ENCODE peak calls at places on chromosomes 16 and 17, in four cellular contexts. B is GM13977, L is tibial artery, G is H9. P is an unnamed sample.

GRCh38 chr16:89829630-89830437 is 1.6 kb downstream of the SPIRE2 start:
- DNase-seq in B (no peak), L (no peak), G (no peak), P (no peak)

GRCh38 chr17:13704333-13704732 is 102.6 kb upstream of the HS3ST3A1 start:
- DNase-seq in B (no peak), L (no peak), G (no peak), P (no peak)

GRCh38 chr17:64032081-64032480 is 11.6 kb upstream of the ICAM2 start:
- DNase-seq in B (no peak), L (no peak), G (peak), P (no peak)

GRCh38 chr16:8623634-8624033 is 2.1 kb downstream of the METTL22 start:
- DNase-seq in B (no peak), L (no peak), G (no peak), P (no peak)

GRCh38 chr16:24930440-24930839 is 84.7 kb downstream of the SLC5A11 start:
- DNase-seq in B (no peak), L (no peak), G (no peak), P (no peak)

GRCh38 chr16:5328546-5328945 is 231.0 kb upstream of the EEF2KMT start:
- DNase-seq in B (no peak), L (no peak), G (no peak), P (no peak)

GRCh38 chr16:68800257-68800875 is 43.0 kb upstream of the TANGO6 start:
- DNase-seq in B (peak), L (no peak), G (peak), P (peak)

GRCh38 chr17:72467841-72468653 is 347.2 kb downstream of the SOX9 start:
- DNase-seq in B (no peak), L (peak), G (peak), P (no peak)

GRCh38 chr17:18921912-18922451 is 30.0 kb upstream of the SLC5A10 start:
- DNase-seq in B (peak), L (no peak), G (no peak), P (peak)

GRCh38 chr16:24685539-24686432 is 43.7 kb upstream of the TNRC6A start:
- DNase-seq in B (no peak), L (peak), G (peak), P (no peak)

GRCh38 chr17:62591323-62591722 is 36.1 kb upstream of the MRC2 start:
- DNase-seq in B (no peak), L (no peak), G (no peak), P (no peak)

GRCh38 chr17:8905256-8905778 is 37.8 kb upstream of the PIK3R6 start:
- DNase-seq in B (no peak), L (no peak), G (no peak), P (no peak)

GRCh38 chr17:41666336-41666680 is 22.4 kb upstream of the EIF1 start:
- DNase-seq in B (peak), L (no peak), G (no peak), P (peak)

GRCh38 chr16:57364143-57364542 is 5.6 kb downstream of the CCL22 start:
- DNase-seq in B (no peak), L (no peak), G (no peak), P (no peak)

GRCh38 chr16:68764866-68765265 is 27.8 kb downstream of the CDH1 start:
- DNase-seq in B (peak), L (no peak), G (no peak), P (no peak)

GRCh38 chr17:32103476-32104113 is 38.7 kb upstream of the RHOT1 start:
- DNase-seq in B (no peak), L (no peak), G (no peak), P (no peak)

GRCh38 chr17:80283116-80283852 is 22.6 kb downstream of the RNF213 start:
- DNase-seq in B (no peak), L (no peak), G (no peak), P (no peak)

GRCh38 chr16:78353610-78354009 is 254.2 kb downstream of the WWOX start:
- DNase-seq in B (no peak), L (no peak), G (no peak), P (no peak)

GRCh38 chr16:21710938-21711337 is 47.2 kb downstream of the OTOA start:
- DNase-seq in B (no peak), L (no peak), G (no peak), P (no peak)

GRCh38 chr16:53530046-53530445 is 27.0 kb upstream of the AKTIP start:
- DNase-seq in B (no peak), L (no peak), G (no peak), P (no peak)

GRCh38 chr16:51129105-51129504 is 22.0 kb downstream of the SALL1 start:
- DNase-seq in B (no peak), L (no peak), G (no peak), P (no peak)

GRCh38 chr17:76540381-76541300 is 797 bp downstream of the PRCD start:
- DNase-seq in B (peak), L (peak), G (peak), P (peak)

GRCh38 chr16:7513429-7513828 is 180.8 kb downstream of the RBFOX1 start:
- DNase-seq in B (no peak), L (no peak), G (peak), P (no peak)

GRCh38 chr16:17026600-17027242 is 444.0 kb downstream of the XYLT1 start:
- DNase-seq in B (peak), L (no peak), G (no peak), P (peak)

GRCh38 chr17:29726721-29727252 is 104.1 kb upstream of the CORO6 start:
- DNase-seq in B (no peak), L (no peak), G (no peak), P (no peak)

GRCh38 chr17:14203392-14203791 is 33.3 kb downstream of the CDRT15 start:
- DNase-seq in B (no peak), L (no peak), G (no peak), P (no peak)

GRCh38 chr17:75250009-75250471 is 11.4 kb downstream of the GGA3 start:
- DNase-seq in B (peak), L (no peak), G (no peak), P (peak)

GRCh38 chr17:13725286-13725990 is 123.7 kb upstream of the HS3ST3A1 start:
- DNase-seq in B (no peak), L (no peak), G (no peak), P (no peak)

GRCh38 chr16:74740795-74741304 is 33.8 kb downstream of the FA2H start:
- DNase-seq in B (no peak), L (no peak), G (no peak), P (no peak)

GRCh38 chr17:17691468-17692263 is 10.4 kb downstream of the RAI1 start:
- DNase-seq in B (peak), L (no peak), G (no peak), P (peak)

GRCh38 chr17:17693955-17694228 is 12.6 kb downstream of the RAI1 start:
- DNase-seq in B (no peak), L (no peak), G (peak), P (no peak)

GRCh38 chr17:17693253-17693954 is 12.1 kb downstream of the RAI1 start:
- DNase-seq in B (no peak), L (peak), G (peak), P (no peak)

GRCh38 chr17:17694229-17695081 is 13.2 kb downstream of the RAI1 start:
- DNase-seq in B (peak), L (peak), G (peak), P (peak)

DNA sequence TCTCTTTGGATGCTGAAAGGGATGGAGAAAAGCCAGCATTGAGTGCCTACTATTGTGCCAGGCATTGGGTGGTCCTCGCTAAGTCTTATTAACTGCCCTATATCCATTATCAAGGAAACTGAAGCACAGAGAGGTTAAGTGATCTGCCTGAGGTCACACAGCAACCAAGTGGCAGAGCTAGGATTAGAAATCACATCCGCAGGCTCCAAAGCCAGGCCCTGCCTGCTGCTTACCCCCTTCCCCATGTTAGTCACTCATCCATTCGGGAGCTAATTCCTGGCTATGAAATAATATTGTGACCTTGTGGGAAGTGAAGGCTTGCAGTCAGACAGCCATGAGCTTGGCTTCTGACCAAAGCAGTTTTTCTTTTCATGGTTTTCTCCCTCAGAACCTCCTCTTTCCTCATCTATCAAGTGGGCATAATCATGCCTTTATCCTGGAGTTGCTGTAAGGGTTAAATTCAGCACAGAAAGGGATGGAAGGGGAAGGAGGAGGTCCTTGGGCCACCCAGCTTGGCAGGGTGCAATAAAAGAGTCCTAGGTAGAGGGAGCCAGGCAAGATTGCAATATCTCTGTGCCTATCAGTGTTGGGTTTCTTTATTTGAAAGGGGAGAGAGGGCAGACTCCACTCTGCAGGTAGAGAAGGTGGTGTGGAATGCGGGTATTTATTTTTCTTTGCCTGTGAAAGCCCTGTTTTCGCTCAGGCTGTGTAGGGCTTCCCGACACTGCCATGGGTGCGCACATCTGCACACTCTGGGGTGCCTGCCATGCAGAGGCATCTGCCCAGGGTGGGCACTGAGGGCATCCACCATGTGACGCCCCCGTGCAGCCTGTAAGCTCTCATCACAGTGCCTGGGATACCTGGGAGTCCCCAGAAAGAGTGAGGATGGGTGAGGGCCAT is 11.3 kb downstream of the RAI1 start:
- DNase-seq in B (no peak), L (no peak), G (no peak), P (no peak)
- TF ChIP-seq CTCF in B (no peak), L (no peak), G (no peak), P (no peak)

GRCh38 chr16:58843675-58844074 is 109.6 kb upstream of the GOT2 start:
- DNase-seq in B (peak), L (no peak), G (no peak), P (peak)
- TF ChIP-seq CTCF in B (peak), L (no peak), G (peak), P (peak)

GRCh38 chr17:44565866-44566443 is 8.7 kb downstream of the FZD2 start:
- DNase-seq in B (no peak), L (no peak), G (peak), P (no peak)
- TF ChIP-seq CTCF in B (peak), L (no peak), G (peak), P (no peak)

GRCh38 chr16:62256406-62256805 is 220.2 kb upstream of the CDH8 start:
- DNase-seq in B (no peak), L (no peak), G (no peak), P (no peak)

GRCh38 chr16:62249069-62249468 is 212.8 kb upstream of the CDH8 start:
- DNase-seq in B (no peak), L (no peak), G (no peak), P (no peak)

GRCh38 chr16:62254847-62255246 is 218.6 kb upstream of the CDH8 start:
- DNase-seq in B (no peak), L (no peak), G (no peak), P (no peak)

DNA sequence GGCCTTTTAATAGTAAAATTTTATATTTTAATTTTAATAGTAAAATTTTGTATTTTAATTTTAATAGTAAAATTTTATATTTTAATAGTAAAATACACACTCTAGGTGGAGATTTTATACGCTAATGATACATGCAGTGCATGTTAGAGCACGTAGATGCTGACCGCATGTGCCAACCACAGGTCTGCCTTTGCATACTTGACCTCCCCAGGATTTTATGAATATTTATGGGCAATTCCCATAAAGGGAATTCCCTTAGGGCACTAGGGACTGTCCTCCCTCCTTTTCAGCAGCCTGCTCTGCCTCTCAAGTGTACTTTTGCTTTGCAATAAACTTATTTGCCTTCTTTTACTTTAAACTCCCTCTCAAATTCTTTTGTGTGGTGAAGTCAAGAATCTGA is 217.7 kb upstream of the CDH8 start:
- DNase-seq in B (no peak), L (no peak), G (no peak), P (no peak)
- TF ChIP-seq CTCF in B (no peak), L (no peak), G (no peak), P (no peak)

DNA sequence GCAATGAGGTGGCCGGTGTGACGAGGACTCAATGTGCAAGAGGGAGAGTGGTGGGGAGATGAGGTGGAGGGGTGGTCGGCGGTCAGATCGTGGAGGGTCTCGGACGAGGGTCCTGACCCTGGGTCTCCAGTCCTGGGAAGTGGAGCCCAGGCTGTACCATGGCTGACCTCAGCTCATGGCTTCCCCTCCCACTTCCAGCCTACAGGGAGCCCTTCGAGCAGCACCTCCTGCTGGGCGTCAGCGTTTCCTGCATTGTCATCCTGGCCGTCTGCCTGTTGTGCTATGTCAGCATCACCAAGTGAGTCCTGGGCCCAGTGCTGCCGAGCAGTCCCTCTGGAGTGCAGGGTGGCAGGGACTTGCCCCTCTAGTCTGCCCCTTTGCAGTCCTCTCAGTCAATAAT is 41.8 kb downstream of the IL4R start:
- DNase-seq in B (no peak), L (peak), G (peak), P (no peak)
- TF ChIP-seq CTCF in B (peak), L (peak), G (peak), P (peak)

GRCh38 chr17:81553018-81553615 is 964 bp upstream of the FAAP100 start:
- DNase-seq in B (peak), L (peak), G (peak), P (peak)
- TF ChIP-seq CTCF in B (peak), L (no peak), G (no peak), P (peak)

DNA sequence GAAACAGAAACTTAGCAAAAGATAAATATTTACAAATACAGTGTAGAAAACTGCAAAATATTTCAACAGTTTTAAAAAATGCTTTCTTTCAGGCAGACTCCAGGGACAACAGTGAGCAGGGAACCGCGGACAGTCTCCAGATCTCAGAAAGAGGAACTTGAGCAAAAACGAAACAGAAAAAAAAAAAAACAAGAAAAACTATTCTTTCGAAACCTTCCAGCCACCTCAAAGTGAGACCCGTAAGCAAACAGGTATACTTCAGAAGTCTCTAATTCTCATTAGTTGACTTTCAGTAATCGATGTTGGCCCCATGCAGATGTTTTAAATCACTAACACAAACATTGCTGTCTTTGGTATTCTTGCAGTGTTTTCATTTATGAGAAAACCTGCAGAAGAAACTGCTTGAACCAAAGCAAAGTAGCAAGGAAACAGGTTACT is 15.7 kb upstream of the CCL1 start:
- DNase-seq in B (peak), L (no peak), G (no peak), P (peak)
- TF ChIP-seq CTCF in B (peak), L (no peak), G (no peak), P (no peak)